ENCODE peak calls at places on chromosomes 3 and 15, in four cellular contexts. One of them, this sample, is unnamed.

GRCh38 chr3:115518100-115518852 is 105.0 kb upstream of the GAP43 start:
- DNase-seq in IMR-90: peak
- DNase-seq in A549: no peak
- DNase-seq in K562: no peak
- DNase-seq in this sample: no peak

GRCh38 chr15:65782096-65782495 is 10.0 kb downstream of the DENND4A start:
- DNase-seq in IMR-90: no peak
- DNase-seq in A549: no peak
- DNase-seq in K562: no peak
- DNase-seq in this sample: no peak

GRCh38 chr15:73677146-73677607 is 7.0 kb upstream of the CD276 start:
- DNase-seq in K562: peak
- DNase-seq in A549: peak
- DNase-seq in IMR-90: peak
- DNase-seq in this sample: peak

GRCh38 chr3:89571707-89572106 is 464.3 kb downstream of the EPHA3 start:
- DNase-seq in K562: no peak
- DNase-seq in IMR-90: no peak
- DNase-seq in A549: no peak
- DNase-seq in this sample: no peak

GRCh38 chr3:29302619-29303018 is 21.7 kb downstream of the RBMS3 start:
- DNase-seq in A549: no peak
- DNase-seq in IMR-90: no peak
- DNase-seq in K562: no peak
- DNase-seq in this sample: no peak

GRCh38 chr3:101011086-101011485 is 17.9 kb upstream of the ABI3BP start:
- DNase-seq in IMR-90: peak
- DNase-seq in A549: no peak
- DNase-seq in K562: no peak
- DNase-seq in this sample: no peak

GRCh38 chr15:90838066-90838465 is 30.3 kb upstream of the FURIN start:
- DNase-seq in K562: no peak
- DNase-seq in IMR-90: no peak
- DNase-seq in A549: no peak
- DNase-seq in this sample: no peak

GRCh38 chr15:34721802-34722795 is 32.7 kb downstream of the GJD2 start:
- DNase-seq in A549: peak
- DNase-seq in K562: no peak
- DNase-seq in IMR-90: peak
- DNase-seq in this sample: peak

GRCh38 chr3:192413461-192413860 is 313.9 kb downstream of the FGF12 start:
- DNase-seq in A549: peak
- DNase-seq in K562: no peak
- DNase-seq in IMR-90: no peak
- DNase-seq in this sample: no peak

GRCh38 chr3:121897296-121897695 is 3.1 kb downstream of the SLC15A2 start:
- DNase-seq in IMR-90: no peak
- DNase-seq in K562: no peak
- DNase-seq in A549: no peak
- DNase-seq in this sample: no peak
- TF ChIP-seq MAZ in IMR-90: no peak
- TF ChIP-seq MAZ in K562: no peak
- TF ChIP-seq MAZ in A549: no peak
- TF ChIP-seq MAZ in this sample: no peak

DNA sequence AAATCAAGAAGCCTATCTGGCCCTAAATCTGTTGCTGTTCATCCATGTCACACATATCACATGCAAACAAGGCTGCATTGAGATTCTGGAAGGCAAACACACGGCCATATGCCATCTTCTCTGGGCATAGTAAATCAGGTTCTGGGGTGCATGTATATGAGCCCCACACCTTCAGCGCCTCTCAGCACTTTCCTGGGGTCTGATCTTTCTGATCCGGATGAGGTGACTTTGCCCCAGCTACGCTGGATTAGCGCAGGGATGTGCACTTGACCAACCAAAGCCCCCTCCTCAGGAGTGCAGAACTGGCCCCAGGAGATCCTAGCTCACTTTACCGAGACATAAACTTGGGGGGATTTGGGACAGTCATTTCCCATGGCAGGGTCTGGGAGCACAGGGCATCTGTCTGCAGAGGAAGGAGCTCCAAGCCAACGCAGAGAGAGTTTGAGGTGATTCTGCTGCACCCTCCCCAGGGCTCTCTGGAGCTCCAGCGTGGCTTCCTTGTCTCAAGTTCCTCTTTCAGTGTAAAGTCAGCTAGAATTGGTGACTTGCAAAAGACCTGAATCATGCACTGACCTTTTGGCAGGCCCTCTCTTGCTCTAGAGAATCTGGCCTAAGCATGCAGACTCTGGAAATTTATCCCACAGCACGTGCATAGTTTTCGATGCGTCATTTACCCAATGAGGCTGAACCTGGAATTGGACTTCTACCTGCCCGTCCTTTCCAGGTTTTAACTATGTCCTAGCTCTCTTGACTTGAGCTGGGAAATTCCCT is 63.5 kb upstream of the KLF13 start:
- DNase-seq in A549: no peak
- DNase-seq in IMR-90: peak
- DNase-seq in K562: no peak
- DNase-seq in this sample: no peak
- TF ChIP-seq MAZ in A549: no peak
- TF ChIP-seq MAZ in IMR-90: no peak
- TF ChIP-seq MAZ in K562: no peak
- TF ChIP-seq MAZ in this sample: no peak

DNA sequence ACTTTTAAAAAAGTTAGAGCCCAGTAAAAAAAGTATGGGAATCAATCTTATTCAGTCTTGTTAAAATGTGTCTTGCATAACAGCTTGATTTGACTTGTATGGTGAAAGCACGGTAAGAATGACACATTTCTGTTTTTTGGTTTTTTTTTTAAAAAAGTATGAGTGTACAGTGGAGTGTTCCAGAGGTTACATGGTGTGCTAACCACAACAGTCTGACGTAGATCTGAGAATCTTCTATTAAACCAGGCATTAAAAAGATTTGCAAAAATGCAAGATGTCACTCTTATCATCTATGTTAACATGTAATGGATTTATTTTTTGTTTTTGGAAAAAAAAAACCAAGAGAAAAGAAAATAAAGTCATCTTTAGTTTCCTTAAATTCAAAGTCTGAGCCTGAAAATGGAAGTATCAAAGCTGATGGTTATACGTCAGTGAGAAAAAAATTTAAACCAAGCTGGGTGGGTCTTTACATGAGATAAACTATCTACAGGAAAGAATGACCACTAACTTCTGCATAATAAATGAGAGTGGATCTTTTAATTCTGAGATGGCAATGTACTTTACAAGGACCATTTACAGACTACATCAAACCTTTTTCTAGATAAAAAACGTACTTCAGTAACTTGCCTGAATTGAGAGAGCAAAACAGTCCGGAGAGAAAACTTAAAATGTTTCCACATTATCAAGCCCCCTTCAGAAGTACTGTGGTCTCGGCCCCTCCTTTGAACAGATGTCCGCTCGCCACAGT is 1.6 kb downstream of the GABPB1 start:
- DNase-seq in A549: no peak
- DNase-seq in K562: peak
- DNase-seq in IMR-90: peak
- DNase-seq in this sample: no peak
- TF ChIP-seq MAZ in A549: no peak
- TF ChIP-seq MAZ in K562: no peak
- TF ChIP-seq MAZ in IMR-90: no peak
- TF ChIP-seq MAZ in this sample: no peak

GRCh38 chr3:111919370-111920065 is 59.3 kb upstream of the ABHD10 start:
- DNase-seq in IMR-90: no peak
- DNase-seq in A549: no peak
- DNase-seq in K562: no peak
- DNase-seq in this sample: no peak
- TF ChIP-seq MAZ in IMR-90: no peak
- TF ChIP-seq MAZ in A549: no peak
- TF ChIP-seq MAZ in K562: no peak
- TF ChIP-seq MAZ in this sample: no peak

GRCh38 chr3:42191443-42191747 is 74.6 kb downstream of the CCK start:
- DNase-seq in IMR-90: no peak
- DNase-seq in A549: no peak
- DNase-seq in K562: no peak
- DNase-seq in this sample: no peak

GRCh38 chr3:42189746-42190145 is 76.2 kb downstream of the CCK start:
- DNase-seq in K562: no peak
- DNase-seq in IMR-90: no peak
- DNase-seq in A549: no peak
- DNase-seq in this sample: no peak

GRCh38 chr3:42194943-42195510 is 71.0 kb downstream of the CCK start:
- DNase-seq in IMR-90: no peak
- DNase-seq in K562: no peak
- DNase-seq in A549: no peak
- DNase-seq in this sample: no peak

GRCh38 chr3:42190701-42191442 is 75.1 kb downstream of the CCK start:
- DNase-seq in K562: peak
- DNase-seq in A549: peak
- DNase-seq in IMR-90: peak
- DNase-seq in this sample: peak

DNA sequence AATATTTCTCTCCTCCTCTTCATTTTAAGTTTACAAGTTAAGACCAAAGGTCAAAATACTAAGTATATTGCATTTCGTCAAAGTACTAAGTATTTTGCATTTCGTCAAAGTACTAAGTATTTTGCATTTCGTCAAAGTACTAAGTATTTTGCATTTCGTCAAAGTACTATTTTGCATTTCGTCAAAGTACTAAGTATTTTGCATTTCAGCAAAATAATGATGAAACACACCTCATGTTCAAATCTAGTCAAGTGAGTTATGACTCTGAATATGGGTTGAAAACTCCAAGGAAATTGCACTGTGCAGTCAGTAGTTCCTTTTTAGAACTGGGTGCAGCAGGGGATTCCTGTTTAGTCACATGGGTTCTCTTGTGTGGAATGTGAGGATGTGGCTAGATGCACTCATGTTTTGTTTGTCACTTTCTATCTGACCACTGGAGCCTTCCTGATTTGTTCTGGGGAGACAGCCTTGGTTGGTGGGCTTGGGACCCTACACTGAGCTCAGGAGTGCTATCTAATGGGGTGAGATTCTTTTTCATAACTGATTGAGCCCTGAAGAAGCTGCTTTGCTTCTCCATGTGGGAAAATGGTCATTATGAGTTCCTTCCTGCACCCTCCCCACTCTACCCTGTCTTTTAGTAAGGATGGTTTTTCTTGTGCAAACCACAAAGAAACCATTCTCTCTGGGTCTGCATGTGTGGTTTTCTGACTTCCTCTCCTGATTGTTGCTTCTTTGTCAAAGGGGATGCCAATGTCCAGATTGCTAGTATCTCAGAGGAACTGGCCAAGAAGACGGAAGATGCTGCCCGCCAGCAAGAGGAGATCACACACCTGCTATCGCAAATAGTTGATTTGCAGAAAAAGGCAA is 73.4 kb downstream of the CCK start:
- DNase-seq in IMR-90: peak
- DNase-seq in K562: no peak
- DNase-seq in A549: no peak
- DNase-seq in this sample: no peak
- TF ChIP-seq MAZ in IMR-90: no peak
- TF ChIP-seq MAZ in K562: no peak
- TF ChIP-seq MAZ in A549: no peak
- TF ChIP-seq MAZ in this sample: no peak

DNA sequence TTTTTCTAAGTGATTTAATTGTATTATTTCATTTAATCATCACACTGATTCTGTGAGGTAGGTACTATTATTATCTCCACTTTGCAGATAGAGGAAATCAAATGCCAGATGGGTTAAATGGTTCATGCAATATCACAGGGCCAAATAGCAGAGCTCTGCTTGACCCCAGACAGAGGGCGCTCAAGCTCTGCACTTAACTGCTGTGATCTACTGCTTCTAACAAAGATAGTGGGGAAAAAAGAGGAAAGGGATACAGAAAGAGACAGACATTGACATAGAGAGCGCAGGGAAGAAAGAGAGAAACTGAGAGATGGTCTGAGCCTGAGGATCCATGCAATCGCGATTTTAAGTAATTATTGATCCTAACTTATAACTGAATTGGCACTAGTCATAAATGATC is 279.1 kb upstream of the THRB start:
- DNase-seq in IMR-90: peak
- DNase-seq in A549: peak
- DNase-seq in K562: peak
- DNase-seq in this sample: peak
- TF ChIP-seq MAZ in IMR-90: no peak
- TF ChIP-seq MAZ in A549: no peak
- TF ChIP-seq MAZ in K562: no peak
- TF ChIP-seq MAZ in this sample: no peak

GRCh38 chr15:63456253-63456652 is 48.1 kb upstream of the USP3 start:
- DNase-seq in A549: no peak
- DNase-seq in IMR-90: no peak
- DNase-seq in K562: no peak
- DNase-seq in this sample: no peak

GRCh38 chr15:63460210-63461135 is 43.9 kb upstream of the USP3 start:
- DNase-seq in A549: no peak
- DNase-seq in IMR-90: no peak
- DNase-seq in K562: no peak
- DNase-seq in this sample: no peak

GRCh38 chr15:63458794-63459395 is 45.5 kb upstream of the USP3 start:
- DNase-seq in K562: no peak
- DNase-seq in IMR-90: no peak
- DNase-seq in A549: no peak
- DNase-seq in this sample: no peak

GRCh38 chr15:63454812-63455211 is 49.6 kb upstream of the USP3 start:
- DNase-seq in K562: no peak
- DNase-seq in A549: no peak
- DNase-seq in IMR-90: no peak
- DNase-seq in this sample: no peak

GRCh38 chr15:63458021-63458420 is 46.4 kb upstream of the USP3 start:
- DNase-seq in IMR-90: no peak
- DNase-seq in K562: no peak
- DNase-seq in A549: no peak
- DNase-seq in this sample: no peak
- TF ChIP-seq MAZ in IMR-90: no peak
- TF ChIP-seq MAZ in K562: no peak
- TF ChIP-seq MAZ in A549: no peak
- TF ChIP-seq MAZ in this sample: no peak

DNA sequence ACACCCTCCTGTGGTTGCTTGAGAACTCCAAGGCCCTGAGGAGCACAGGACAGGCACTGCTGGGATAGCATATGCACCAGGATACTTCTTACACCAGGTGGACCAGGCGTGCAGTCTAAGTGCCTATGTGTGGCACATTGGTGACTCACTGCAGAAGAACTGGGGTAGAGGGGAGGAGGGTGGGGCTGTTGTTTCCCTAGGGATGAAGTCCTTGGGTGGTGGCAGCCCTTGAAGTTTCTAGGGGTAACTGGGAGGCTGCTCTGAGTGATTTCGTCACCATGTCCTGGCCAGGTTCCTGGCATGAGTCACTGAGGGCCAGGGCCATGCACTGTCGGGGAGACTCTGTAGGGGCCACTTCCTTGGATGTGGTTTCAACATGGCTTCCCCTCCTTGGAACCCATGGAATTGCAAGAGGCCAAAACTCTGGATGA is 15.9 kb downstream of the MYZAP start:
- DNase-seq in IMR-90: no peak
- DNase-seq in A549: peak
- DNase-seq in K562: no peak
- DNase-seq in this sample: peak
- TF ChIP-seq MAZ in IMR-90: no peak
- TF ChIP-seq MAZ in A549: no peak
- TF ChIP-seq MAZ in K562: no peak
- TF ChIP-seq MAZ in this sample: no peak

This sample was measured in HepG2.